ENCODE peak calls at places on chromosome 9, in seven cellular contexts. One of them, this sample, is unnamed.

GRCh38 chr9:98356953-98357352 is 101.5 kb upstream of the TBC1D2 start:
- DNase-seq in GM20000: no peak
- DNase-seq in effector memory CD8-positive, alpha-beta T cell: no peak
- DNase-seq in iPS-NIHi11: no peak
- DNase-seq in effector CD4-positive, alpha-beta T cell: no peak
- DNase-seq in C1 segment of cervical spinal cord: no peak
- DNase-seq in endothelial cell of umbilical vein: peak
- DNase-seq in this sample: no peak

GRCh38 chr9:90053027-90053426 is 448.2 kb downstream of the GADD45G start:
- DNase-seq in GM20000: no peak
- DNase-seq in effector memory CD8-positive, alpha-beta T cell: no peak
- DNase-seq in iPS-NIHi11: peak
- DNase-seq in effector CD4-positive, alpha-beta T cell: no peak
- DNase-seq in C1 segment of cervical spinal cord: no peak
- DNase-seq in endothelial cell of umbilical vein: no peak
- DNase-seq in this sample: no peak

GRCh38 chr9:91698266-91698665 is 251.8 kb downstream of the ROR2 start:
- DNase-seq in GM20000: no peak
- DNase-seq in effector memory CD8-positive, alpha-beta T cell: no peak
- DNase-seq in iPS-NIHi11: no peak
- DNase-seq in effector CD4-positive, alpha-beta T cell: no peak
- DNase-seq in C1 segment of cervical spinal cord: no peak
- DNase-seq in endothelial cell of umbilical vein: no peak
- DNase-seq in this sample: no peak

GRCh38 chr9:88539246-88539645 is 4.3 kb downstream of the NXNL2 start:
- DNase-seq in GM20000: no peak
- DNase-seq in effector memory CD8-positive, alpha-beta T cell: no peak
- DNase-seq in iPS-NIHi11: no peak
- DNase-seq in effector CD4-positive, alpha-beta T cell: no peak
- DNase-seq in C1 segment of cervical spinal cord: no peak
- DNase-seq in endothelial cell of umbilical vein: no peak
- DNase-seq in this sample: no peak

GRCh38 chr9:28332648-28333047 is 759.4 kb upstream of the C9orf72 start:
- DNase-seq in GM20000: no peak
- DNase-seq in effector memory CD8-positive, alpha-beta T cell: no peak
- DNase-seq in iPS-NIHi11: no peak
- DNase-seq in effector CD4-positive, alpha-beta T cell: no peak
- DNase-seq in C1 segment of cervical spinal cord: no peak
- DNase-seq in endothelial cell of umbilical vein: peak
- DNase-seq in this sample: no peak

GRCh38 chr9:37390759-37391158 is 31.7 kb upstream of the GRHPR start:
- DNase-seq in GM20000: peak
- DNase-seq in effector memory CD8-positive, alpha-beta T cell: no peak
- DNase-seq in iPS-NIHi11: peak
- DNase-seq in effector CD4-positive, alpha-beta T cell: no peak
- DNase-seq in C1 segment of cervical spinal cord: no peak
- DNase-seq in endothelial cell of umbilical vein: no peak
- DNase-seq in this sample: no peak

GRCh38 chr9:135100241-135101067 is 13.0 kb downstream of the OLFM1 start:
- DNase-seq in GM20000: no peak
- DNase-seq in effector memory CD8-positive, alpha-beta T cell: no peak
- DNase-seq in iPS-NIHi11: no peak
- DNase-seq in effector CD4-positive, alpha-beta T cell: no peak
- DNase-seq in C1 segment of cervical spinal cord: no peak
- DNase-seq in endothelial cell of umbilical vein: no peak
- DNase-seq in this sample: no peak

GRCh38 chr9:110192531-110193326 is 15.2 kb downstream of the C9orf152 start:
- DNase-seq in GM20000: no peak
- DNase-seq in effector memory CD8-positive, alpha-beta T cell: no peak
- DNase-seq in iPS-NIHi11: no peak
- DNase-seq in effector CD4-positive, alpha-beta T cell: no peak
- DNase-seq in C1 segment of cervical spinal cord: no peak
- DNase-seq in endothelial cell of umbilical vein: peak
- DNase-seq in this sample: no peak

GRCh38 chr9:101711330-101711941 is 27.0 kb downstream of the GRIN3A start:
- DNase-seq in GM20000: peak
- DNase-seq in effector memory CD8-positive, alpha-beta T cell: no peak
- DNase-seq in iPS-NIHi11: peak
- DNase-seq in effector CD4-positive, alpha-beta T cell: no peak
- DNase-seq in C1 segment of cervical spinal cord: no peak
- DNase-seq in endothelial cell of umbilical vein: peak
- DNase-seq in this sample: no peak

GRCh38 chr9:89606049-89606481 is 1.3 kb downstream of the GADD45G start:
- DNase-seq in GM20000: peak
- DNase-seq in effector memory CD8-positive, alpha-beta T cell: no peak
- DNase-seq in iPS-NIHi11: peak
- DNase-seq in effector CD4-positive, alpha-beta T cell: peak
- DNase-seq in C1 segment of cervical spinal cord: peak
- DNase-seq in endothelial cell of umbilical vein: peak
- DNase-seq in this sample: no peak

GRCh38 chr9:532707-533106 is 308.8 kb upstream of the DMRT1 start:
- DNase-seq in GM20000: no peak
- DNase-seq in effector memory CD8-positive, alpha-beta T cell: no peak
- DNase-seq in iPS-NIHi11: no peak
- DNase-seq in effector CD4-positive, alpha-beta T cell: no peak
- DNase-seq in C1 segment of cervical spinal cord: no peak
- DNase-seq in endothelial cell of umbilical vein: no peak
- DNase-seq in this sample: no peak

GRCh38 chr9:112299514-112299913 is 33.9 kb downstream of the PTBP3 start:
- DNase-seq in GM20000: no peak
- DNase-seq in effector memory CD8-positive, alpha-beta T cell: no peak
- DNase-seq in iPS-NIHi11: no peak
- DNase-seq in effector CD4-positive, alpha-beta T cell: no peak
- DNase-seq in C1 segment of cervical spinal cord: no peak
- DNase-seq in endothelial cell of umbilical vein: peak
- DNase-seq in this sample: no peak

GRCh38 chr9:129007035-129007765 is 20.9 kb downstream of the SH3GLB2 start:
- DNase-seq in GM20000: no peak
- DNase-seq in effector memory CD8-positive, alpha-beta T cell: no peak
- DNase-seq in iPS-NIHi11: no peak
- DNase-seq in effector CD4-positive, alpha-beta T cell: no peak
- DNase-seq in C1 segment of cervical spinal cord: no peak
- DNase-seq in endothelial cell of umbilical vein: no peak
- DNase-seq in this sample: no peak

GRCh38 chr9:89797970-89798369 is 193.2 kb downstream of the GADD45G start:
- DNase-seq in GM20000: no peak
- DNase-seq in effector memory CD8-positive, alpha-beta T cell: no peak
- DNase-seq in iPS-NIHi11: no peak
- DNase-seq in effector CD4-positive, alpha-beta T cell: no peak
- DNase-seq in C1 segment of cervical spinal cord: no peak
- DNase-seq in endothelial cell of umbilical vein: no peak
- DNase-seq in this sample: no peak

GRCh38 chr9:102867488-102867887 is 127.6 kb upstream of the CYLC2 start:
- DNase-seq in GM20000: no peak
- DNase-seq in effector memory CD8-positive, alpha-beta T cell: no peak
- DNase-seq in iPS-NIHi11: no peak
- DNase-seq in effector CD4-positive, alpha-beta T cell: no peak
- DNase-seq in C1 segment of cervical spinal cord: no peak
- DNase-seq in endothelial cell of umbilical vein: peak
- DNase-seq in this sample: no peak

GRCh38 chr9:33167949-33168535 is 906 bp upstream of the B4GALT1 start:
- DNase-seq in GM20000: peak
- DNase-seq in effector memory CD8-positive, alpha-beta T cell: peak
- DNase-seq in iPS-NIHi11: no peak
- DNase-seq in effector CD4-positive, alpha-beta T cell: no peak
- DNase-seq in C1 segment of cervical spinal cord: no peak
- DNase-seq in endothelial cell of umbilical vein: no peak
- DNase-seq in this sample: no peak

GRCh38 chr9:105708405-105708804 is 14.1 kb downstream of the TMEM38B start:
- DNase-seq in GM20000: peak
- DNase-seq in effector memory CD8-positive, alpha-beta T cell: no peak
- DNase-seq in iPS-NIHi11: no peak
- DNase-seq in effector CD4-positive, alpha-beta T cell: no peak
- DNase-seq in C1 segment of cervical spinal cord: no peak
- DNase-seq in endothelial cell of umbilical vein: no peak
- DNase-seq in this sample: no peak

GRCh38 chr9:8419871-8420270 is 620.3 kb upstream of the DMAC1 start:
- DNase-seq in GM20000: no peak
- DNase-seq in effector memory CD8-positive, alpha-beta T cell: no peak
- DNase-seq in iPS-NIHi11: no peak
- DNase-seq in effector CD4-positive, alpha-beta T cell: no peak
- DNase-seq in C1 segment of cervical spinal cord: no peak
- DNase-seq in endothelial cell of umbilical vein: no peak
- DNase-seq in this sample: no peak

GRCh38 chr9:106860731-106861584 is 2.0 kb upstream of the ZNF462 start:
- DNase-seq in GM20000: no peak
- DNase-seq in effector memory CD8-positive, alpha-beta T cell: no peak
- DNase-seq in iPS-NIHi11: peak
- DNase-seq in effector CD4-positive, alpha-beta T cell: no peak
- DNase-seq in C1 segment of cervical spinal cord: peak
- DNase-seq in endothelial cell of umbilical vein: peak
- DNase-seq in this sample: no peak

GRCh38 chr9:91151014-91151740 is 210.5 kb downstream of the AUH start:
- DNase-seq in GM20000: peak
- DNase-seq in effector memory CD8-positive, alpha-beta T cell: peak
- DNase-seq in iPS-NIHi11: no peak
- DNase-seq in effector CD4-positive, alpha-beta T cell: no peak
- DNase-seq in C1 segment of cervical spinal cord: no peak
- DNase-seq in endothelial cell of umbilical vein: no peak
- DNase-seq in this sample: no peak

GRCh38 chr9:129656795-129657390 is 8.6 kb upstream of the PRRX2 start:
- DNase-seq in GM20000: no peak
- DNase-seq in effector memory CD8-positive, alpha-beta T cell: no peak
- DNase-seq in iPS-NIHi11: no peak
- DNase-seq in effector CD4-positive, alpha-beta T cell: no peak
- DNase-seq in C1 segment of cervical spinal cord: no peak
- DNase-seq in endothelial cell of umbilical vein: no peak
- DNase-seq in this sample: no peak

GRCh38 chr9:27394826-27395201 is 97.9 kb upstream of the EQTN start:
- DNase-seq in GM20000: no peak
- DNase-seq in effector memory CD8-positive, alpha-beta T cell: no peak
- DNase-seq in iPS-NIHi11: no peak
- DNase-seq in effector CD4-positive, alpha-beta T cell: no peak
- DNase-seq in C1 segment of cervical spinal cord: no peak
- DNase-seq in endothelial cell of umbilical vein: no peak
- DNase-seq in this sample: no peak

GRCh38 chr9:36319806-36320205 is 61.6 kb upstream of the GNE start:
- DNase-seq in GM20000: no peak
- DNase-seq in effector memory CD8-positive, alpha-beta T cell: no peak
- DNase-seq in iPS-NIHi11: no peak
- DNase-seq in effector CD4-positive, alpha-beta T cell: no peak
- DNase-seq in C1 segment of cervical spinal cord: no peak
- DNase-seq in endothelial cell of umbilical vein: no peak
- DNase-seq in this sample: no peak

GRCh38 chr9:120377268-120378150 is 202.5 kb downstream of the CDK5RAP2 start:
- DNase-seq in GM20000: no peak
- DNase-seq in effector memory CD8-positive, alpha-beta T cell: no peak
- DNase-seq in iPS-NIHi11: no peak
- DNase-seq in effector CD4-positive, alpha-beta T cell: no peak
- DNase-seq in C1 segment of cervical spinal cord: no peak
- DNase-seq in endothelial cell of umbilical vein: no peak
- DNase-seq in this sample: no peak

GRCh38 chr9:136533775-136534157 is 12.1 kb downstream of the NOTCH1 start:
- DNase-seq in GM20000: peak
- DNase-seq in effector memory CD8-positive, alpha-beta T cell: peak
- DNase-seq in iPS-NIHi11: no peak
- DNase-seq in effector CD4-positive, alpha-beta T cell: peak
- DNase-seq in C1 segment of cervical spinal cord: peak
- DNase-seq in endothelial cell of umbilical vein: no peak
- DNase-seq in this sample: no peak

GRCh38 chr9:97299809-97300414 is 7.5 kb upstream of the CCDC180 start:
- DNase-seq in GM20000: peak
- DNase-seq in effector memory CD8-positive, alpha-beta T cell: no peak
- DNase-seq in iPS-NIHi11: no peak
- DNase-seq in effector CD4-positive, alpha-beta T cell: no peak
- DNase-seq in C1 segment of cervical spinal cord: no peak
- DNase-seq in endothelial cell of umbilical vein: no peak
- DNase-seq in this sample: no peak

GRCh38 chr9:21761309-21761901 is 41.0 kb upstream of the MTAP start:
- DNase-seq in GM20000: peak
- DNase-seq in effector memory CD8-positive, alpha-beta T cell: no peak
- DNase-seq in iPS-NIHi11: no peak
- DNase-seq in effector CD4-positive, alpha-beta T cell: no peak
- DNase-seq in C1 segment of cervical spinal cord: no peak
- DNase-seq in endothelial cell of umbilical vein: no peak
- DNase-seq in this sample: no peak

GRCh38 chr9:121201045-121201737 is 478 bp downstream of the RAB14 start:
- DNase-seq in GM20000: peak
- DNase-seq in effector memory CD8-positive, alpha-beta T cell: peak
- DNase-seq in iPS-NIHi11: peak
- DNase-seq in effector CD4-positive, alpha-beta T cell: peak
- DNase-seq in C1 segment of cervical spinal cord: peak
- DNase-seq in endothelial cell of umbilical vein: peak
- DNase-seq in this sample: no peak

GRCh38 chr9:116238751-116239340 is 85.3 kb downstream of the PAPPA start:
- DNase-seq in GM20000: no peak
- DNase-seq in effector memory CD8-positive, alpha-beta T cell: no peak
- DNase-seq in iPS-NIHi11: no peak
- DNase-seq in effector CD4-positive, alpha-beta T cell: no peak
- DNase-seq in C1 segment of cervical spinal cord: no peak
- DNase-seq in endothelial cell of umbilical vein: no peak
- DNase-seq in this sample: no peak

GRCh38 chr9:78691531-78691930 is 394.6 kb downstream of the PSAT1 start:
- DNase-seq in GM20000: no peak
- DNase-seq in effector memory CD8-positive, alpha-beta T cell: no peak
- DNase-seq in iPS-NIHi11: no peak
- DNase-seq in effector CD4-positive, alpha-beta T cell: no peak
- DNase-seq in C1 segment of cervical spinal cord: no peak
- DNase-seq in endothelial cell of umbilical vein: no peak
- DNase-seq in this sample: no peak

GRCh38 chr9:105191508-105192118 is 52.8 kb upstream of the SLC44A1 start:
- DNase-seq in GM20000: peak
- DNase-seq in effector memory CD8-positive, alpha-beta T cell: no peak
- DNase-seq in iPS-NIHi11: no peak
- DNase-seq in effector CD4-positive, alpha-beta T cell: no peak
- DNase-seq in C1 segment of cervical spinal cord: no peak
- DNase-seq in endothelial cell of umbilical vein: no peak
- DNase-seq in this sample: no peak

GRCh38 chr9:105503873-105504272 is 54.1 kb upstream of the FKTN start:
- DNase-seq in GM20000: peak
- DNase-seq in effector memory CD8-positive, alpha-beta T cell: no peak
- DNase-seq in iPS-NIHi11: peak
- DNase-seq in effector CD4-positive, alpha-beta T cell: no peak
- DNase-seq in C1 segment of cervical spinal cord: no peak
- DNase-seq in endothelial cell of umbilical vein: no peak
- DNase-seq in this sample: no peak

GRCh38 chr9:77598510-77598909 is 49.6 kb downstream of the GNA14 start:
- DNase-seq in GM20000: no peak
- DNase-seq in effector memory CD8-positive, alpha-beta T cell: no peak
- DNase-seq in iPS-NIHi11: no peak
- DNase-seq in effector CD4-positive, alpha-beta T cell: no peak
- DNase-seq in C1 segment of cervical spinal cord: peak
- DNase-seq in endothelial cell of umbilical vein: peak
- DNase-seq in this sample: no peak

GRCh38 chr9:134196911-134197310 is 32.5 kb upstream of the RNU6ATAC start:
- DNase-seq in GM20000: no peak
- DNase-seq in effector memory CD8-positive, alpha-beta T cell: no peak
- DNase-seq in iPS-NIHi11: no peak
- DNase-seq in effector CD4-positive, alpha-beta T cell: no peak
- DNase-seq in C1 segment of cervical spinal cord: no peak
- DNase-seq in endothelial cell of umbilical vein: no peak
- DNase-seq in this sample: no peak

GRCh38 chr9:33082538-33083326 is 6.3 kb upstream of the SMU1 start:
- DNase-seq in GM20000: no peak
- DNase-seq in effector memory CD8-positive, alpha-beta T cell: no peak
- DNase-seq in iPS-NIHi11: no peak
- DNase-seq in effector CD4-positive, alpha-beta T cell: no peak
- DNase-seq in C1 segment of cervical spinal cord: peak
- DNase-seq in endothelial cell of umbilical vein: peak
- DNase-seq in this sample: no peak

GRCh38 chr9:136671646-136672430 is 9.1 kb downstream of the EGFL7 start:
- DNase-seq in GM20000: peak
- DNase-seq in effector memory CD8-positive, alpha-beta T cell: peak
- DNase-seq in iPS-NIHi11: peak
- DNase-seq in effector CD4-positive, alpha-beta T cell: peak
- DNase-seq in C1 segment of cervical spinal cord: no peak
- DNase-seq in endothelial cell of umbilical vein: peak
- DNase-seq in this sample: no peak